ENCODE peak calls at places on chromosomes 2 and 18, in five cellular contexts. One of them, this sample, is unnamed.
A peak's percentile ranks its signal among the peaks of the same experiment; 100 is the strongest.

GRCh38 chr2:233244818-233245217 is 6.7 kb upstream of the ATG16L1 start:
- DNase-seq in psoas muscle: no peak
- DNase-seq in K562: no peak
- DNase-seq in brain microvascular endothelial cell: peak; percentile 20
- DNase-seq in fibroblast of lung: no peak
- DNase-seq in this sample: no peak

GRCh38 chr2:196184919-196185318 is 13.5 kb upstream of the STK17B start:
- DNase-seq in psoas muscle: no peak
- DNase-seq in K562: no peak
- DNase-seq in brain microvascular endothelial cell: no peak
- DNase-seq in fibroblast of lung: no peak
- DNase-seq in this sample: no peak

GRCh38 chr18:38369772-38370690 is 804.4 kb upstream of the CELF4 start:
- DNase-seq in psoas muscle: no peak
- DNase-seq in K562: no peak
- DNase-seq in brain microvascular endothelial cell: no peak
- DNase-seq in fibroblast of lung: no peak
- DNase-seq in this sample: no peak

GRCh38 chr18:73240899-73241298 is 373.1 kb upstream of the NETO1 start:
- DNase-seq in psoas muscle: no peak
- DNase-seq in K562: no peak
- DNase-seq in brain microvascular endothelial cell: no peak
- DNase-seq in fibroblast of lung: no peak
- DNase-seq in this sample: no peak

GRCh38 chr2:239856620-239857285 is 168.4 kb downstream of the NDUFA10 start:
- DNase-seq in psoas muscle: no peak
- DNase-seq in K562: no peak
- DNase-seq in brain microvascular endothelial cell: no peak
- DNase-seq in fibroblast of lung: no peak
- DNase-seq in this sample: no peak

GRCh38 chr2:109636290-109636675 is 22.1 kb downstream of the SOWAHC start:
- DNase-seq in psoas muscle: no peak
- DNase-seq in K562: no peak
- DNase-seq in brain microvascular endothelial cell: no peak
- DNase-seq in fibroblast of lung: no peak
- DNase-seq in this sample: no peak

GRCh38 chr2:210548878-210549384 is 7.5 kb upstream of the CPS1 start:
- DNase-seq in psoas muscle: no peak
- DNase-seq in K562: no peak
- DNase-seq in brain microvascular endothelial cell: no peak
- DNase-seq in fibroblast of lung: no peak
- DNase-seq in this sample: no peak

GRCh38 chr2:28411956-28412609 is 19.4 kb downstream of the FOSL2 start:
- DNase-seq in psoas muscle: no peak
- DNase-seq in K562: no peak
- DNase-seq in brain microvascular endothelial cell: no peak
- DNase-seq in fibroblast of lung: no peak
- DNase-seq in this sample: no peak

GRCh38 chr2:196068271-196069209 is at the start of gene DNAH7:
- DNase-seq in psoas muscle: peak; percentile 87
- DNase-seq in K562: peak; percentile 86
- DNase-seq in brain microvascular endothelial cell: peak; percentile 85
- DNase-seq in fibroblast of lung: peak; percentile 90
- DNase-seq in this sample: peak; percentile 88

GRCh38 chr2:29811378-29811777 is 110.0 kb downstream of the ALK start:
- DNase-seq in psoas muscle: no peak
- DNase-seq in K562: no peak
- DNase-seq in brain microvascular endothelial cell: no peak
- DNase-seq in fibroblast of lung: no peak
- DNase-seq in this sample: peak; percentile 69

GRCh38 chr2:120677221-120677620 is 58.4 kb upstream of the GLI2 start:
- DNase-seq in psoas muscle: no peak
- DNase-seq in K562: no peak
- DNase-seq in brain microvascular endothelial cell: no peak
- DNase-seq in fibroblast of lung: no peak
- DNase-seq in this sample: no peak

GRCh38 chr18:43961713-43962112 is 684.4 kb upstream of the SYT4 start:
- DNase-seq in psoas muscle: no peak
- DNase-seq in K562: no peak
- DNase-seq in brain microvascular endothelial cell: no peak
- DNase-seq in fibroblast of lung: no peak
- DNase-seq in this sample: no peak

GRCh38 chr2:140144611-140145010 is 1364.4 kb upstream of the NXPH2 start:
- DNase-seq in psoas muscle: no peak
- DNase-seq in K562: no peak
- DNase-seq in brain microvascular endothelial cell: no peak
- DNase-seq in fibroblast of lung: no peak
- DNase-seq in this sample: no peak

GRCh38 chr18:76213996-76214395 is 281.0 kb downstream of the ZNF516 start:
- DNase-seq in psoas muscle: no peak
- DNase-seq in K562: no peak
- DNase-seq in brain microvascular endothelial cell: no peak
- DNase-seq in fibroblast of lung: no peak
- DNase-seq in this sample: no peak

GRCh38 chr2:69221960-69222751 is 164.9 kb downstream of the GFPT1 start:
- DNase-seq in psoas muscle: no peak
- DNase-seq in K562: no peak
- DNase-seq in brain microvascular endothelial cell: peak; percentile 52
- DNase-seq in fibroblast of lung: peak; percentile 65
- DNase-seq in this sample: no peak

GRCh38 chr18:43663159-43663558 is 385.9 kb upstream of the SYT4 start:
- DNase-seq in psoas muscle: no peak
- DNase-seq in K562: no peak
- DNase-seq in brain microvascular endothelial cell: no peak
- DNase-seq in fibroblast of lung: no peak
- DNase-seq in this sample: no peak

GRCh38 chr2:240571314-240571973 is 3.2 kb downstream of the RNPEPL1 start:
- DNase-seq in psoas muscle: peak; percentile 6
- DNase-seq in K562: no peak
- DNase-seq in brain microvascular endothelial cell: no peak
- DNase-seq in fibroblast of lung: no peak
- DNase-seq in this sample: no peak

GRCh38 chr18:79604205-79604912 is 75.2 kb upstream of the CTDP1 start:
- DNase-seq in psoas muscle: no peak
- DNase-seq in K562: no peak
- DNase-seq in brain microvascular endothelial cell: no peak
- DNase-seq in fibroblast of lung: no peak
- DNase-seq in this sample: no peak

GRCh38 chr18:79372991-79373390 is 22.7 kb upstream of the NFATC1 start:
- DNase-seq in psoas muscle: no peak
- DNase-seq in K562: no peak
- DNase-seq in brain microvascular endothelial cell: no peak
- DNase-seq in fibroblast of lung: no peak
- DNase-seq in this sample: no peak

GRCh38 chr2:23459032-23459431 is 74.1 kb downstream of the KLHL29 start:
- DNase-seq in psoas muscle: no peak
- DNase-seq in K562: no peak
- DNase-seq in brain microvascular endothelial cell: no peak
- DNase-seq in fibroblast of lung: no peak
- DNase-seq in this sample: no peak

GRCh38 chr2:129585760-129586159 is 393.7 kb upstream of the RAB6C start:
- DNase-seq in psoas muscle: no peak
- DNase-seq in K562: no peak
- DNase-seq in brain microvascular endothelial cell: no peak
- DNase-seq in fibroblast of lung: no peak
- DNase-seq in this sample: no peak

GRCh38 chr18:47566809-47567208 is 315.3 kb upstream of the SKOR2 start:
- DNase-seq in psoas muscle: no peak
- DNase-seq in K562: no peak
- DNase-seq in brain microvascular endothelial cell: no peak
- DNase-seq in fibroblast of lung: no peak
- DNase-seq in this sample: no peak

GRCh38 chr2:126771094-126771493 is 115.1 kb downstream of the GYPC start:
- DNase-seq in psoas muscle: no peak
- DNase-seq in K562: peak; percentile 17
- DNase-seq in brain microvascular endothelial cell: no peak
- DNase-seq in fibroblast of lung: no peak
- DNase-seq in this sample: no peak

GRCh38 chr2:48574353-48575290 is 43.0 kb upstream of the GTF2A1L start:
- DNase-seq in psoas muscle: no peak
- DNase-seq in K562: no peak
- DNase-seq in brain microvascular endothelial cell: no peak
- DNase-seq in fibroblast of lung: no peak
- DNase-seq in this sample: no peak

GRCh38 chr18:61817086-61817485 is 75.7 kb downstream of the RNF152 start:
- DNase-seq in psoas muscle: no peak
- DNase-seq in K562: no peak
- DNase-seq in brain microvascular endothelial cell: peak; percentile 32
- DNase-seq in fibroblast of lung: no peak
- DNase-seq in this sample: no peak

GRCh38 chr2:127149384-127149783 is 42.4 kb upstream of the BIN1 start:
- DNase-seq in psoas muscle: no peak
- DNase-seq in K562: no peak
- DNase-seq in brain microvascular endothelial cell: peak; percentile 74
- DNase-seq in fibroblast of lung: peak; percentile 94
- DNase-seq in this sample: peak; percentile 82

GRCh38 chr2:109185338-109185737 is 56.3 kb downstream of the SH3RF3 start:
- DNase-seq in psoas muscle: peak; percentile 76
- DNase-seq in K562: no peak
- DNase-seq in brain microvascular endothelial cell: no peak
- DNase-seq in fibroblast of lung: peak; percentile 74
- DNase-seq in this sample: peak; percentile 38

GRCh38 chr18:21740724-21741510 is at the start of gene MIB1:
- DNase-seq in psoas muscle: peak; percentile 99
- DNase-seq in K562: peak; percentile 63
- DNase-seq in brain microvascular endothelial cell: no peak
- DNase-seq in fibroblast of lung: peak; percentile 43
- DNase-seq in this sample: peak; percentile 94

GRCh38 chr2:105125428-105125827 is 87.6 kb downstream of the MRPS9 start:
- DNase-seq in psoas muscle: no peak
- DNase-seq in K562: peak; percentile 54
- DNase-seq in brain microvascular endothelial cell: no peak
- DNase-seq in fibroblast of lung: no peak
- DNase-seq in this sample: no peak

GRCh38 chr2:156356006-156356764 is 23.7 kb upstream of the NR4A2 start:
- DNase-seq in psoas muscle: no peak
- DNase-seq in K562: no peak
- DNase-seq in brain microvascular endothelial cell: no peak
- DNase-seq in fibroblast of lung: no peak
- DNase-seq in this sample: no peak

GRCh38 chr2:237403024-237403882 is 10.7 kb downstream of the COL6A3 start:
- DNase-seq in psoas muscle: peak; percentile 69
- DNase-seq in K562: no peak
- DNase-seq in brain microvascular endothelial cell: no peak
- DNase-seq in fibroblast of lung: peak; percentile 60
- DNase-seq in this sample: no peak

GRCh38 chr2:157898591-157898996 is 22.5 kb upstream of the ACVR1 start:
- DNase-seq in psoas muscle: peak; percentile 25
- DNase-seq in K562: peak; percentile 75
- DNase-seq in brain microvascular endothelial cell: peak; percentile 89
- DNase-seq in fibroblast of lung: peak; percentile 92
- DNase-seq in this sample: peak; percentile 64

GRCh38 chr2:233021771-233022170 is 8.7 kb upstream of the NGEF start:
- DNase-seq in psoas muscle: no peak
- DNase-seq in K562: peak; percentile 44
- DNase-seq in brain microvascular endothelial cell: peak; percentile 16
- DNase-seq in fibroblast of lung: peak; percentile 5
- DNase-seq in this sample: no peak

GRCh38 chr2:109325570-109325969 is 196.6 kb downstream of the SH3RF3 start:
- DNase-seq in psoas muscle: no peak
- DNase-seq in K562: no peak
- DNase-seq in brain microvascular endothelial cell: no peak
- DNase-seq in fibroblast of lung: no peak
- DNase-seq in this sample: no peak

GRCh38 chr2:102056079-102056581 is 64.4 kb downstream of the IL1R2 start:
- DNase-seq in psoas muscle: peak; percentile 11
- DNase-seq in K562: peak; percentile 46
- DNase-seq in brain microvascular endothelial cell: no peak
- DNase-seq in fibroblast of lung: no peak
- DNase-seq in this sample: no peak

GRCh38 chr2:119647440-119648169 is 31.4 kb upstream of the TMEM177 start:
- DNase-seq in psoas muscle: no peak
- DNase-seq in K562: no peak
- DNase-seq in brain microvascular endothelial cell: no peak
- DNase-seq in fibroblast of lung: peak; percentile 69
- DNase-seq in this sample: peak; percentile 53

GRCh38 chr2:63249146-63249545 is 198.5 kb downstream of the OTX1 start:
- DNase-seq in psoas muscle: no peak
- DNase-seq in K562: no peak
- DNase-seq in brain microvascular endothelial cell: no peak
- DNase-seq in fibroblast of lung: no peak
- DNase-seq in this sample: no peak
- TF ChIP-seq CTCF in psoas muscle: no peak
- TF ChIP-seq CTCF in K562: no peak
- TF ChIP-seq CTCF in brain microvascular endothelial cell: no peak
- TF ChIP-seq CTCF in fibroblast of lung: no peak
- TF ChIP-seq CTCF in this sample: no peak

DNA sequence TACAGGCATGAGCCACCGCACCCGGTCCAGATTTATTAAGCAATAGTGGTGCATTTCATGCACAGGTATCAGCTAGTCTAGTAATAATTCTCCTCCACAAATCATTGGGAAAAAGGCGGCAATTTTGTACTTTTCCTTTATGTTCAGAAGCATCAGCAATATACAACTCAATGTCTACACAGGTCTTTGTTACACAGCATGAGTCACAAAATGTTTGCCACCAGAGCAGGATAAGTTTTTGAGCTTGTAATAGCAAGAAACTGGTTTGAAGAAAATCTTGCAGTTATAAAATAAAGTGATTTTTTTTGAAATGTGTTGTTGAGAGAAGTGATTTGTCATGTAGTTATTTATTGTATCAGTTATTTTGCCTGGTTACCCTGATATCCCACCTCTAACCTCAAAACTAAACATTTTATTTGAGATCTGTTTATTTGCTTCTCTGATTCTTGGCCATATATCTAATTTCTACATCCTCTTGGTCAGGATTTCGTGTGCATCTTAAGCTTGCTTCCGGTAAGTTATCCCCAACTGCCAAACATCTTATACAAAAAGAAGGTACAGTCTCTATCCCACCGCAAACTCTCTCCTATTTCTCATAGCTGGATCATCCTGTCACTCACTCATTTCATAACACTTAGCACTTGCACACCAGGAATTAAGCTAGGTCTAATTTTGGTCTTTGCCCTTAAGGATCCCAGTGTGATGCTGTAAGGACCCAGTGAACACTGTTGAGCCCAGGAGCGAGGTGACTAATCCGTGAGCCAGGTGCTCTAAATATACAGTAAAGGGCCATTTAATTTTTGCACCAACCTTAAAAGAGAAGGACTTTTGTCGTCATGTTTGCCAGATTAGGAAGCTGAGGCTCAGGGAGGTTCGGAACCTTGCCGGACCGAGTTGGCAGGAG is 4.5 kb upstream of the ITPRIPL1 start:
- DNase-seq in psoas muscle: no peak
- DNase-seq in K562: no peak
- DNase-seq in brain microvascular endothelial cell: no peak
- DNase-seq in fibroblast of lung: no peak
- DNase-seq in this sample: no peak
- H3K27ac ChIP-seq in psoas muscle: no peak overlapping the region
- H3K27ac ChIP-seq in K562: peak overlapping the region; percentile 41
- H3K27ac ChIP-seq in brain microvascular endothelial cell: no peak overlapping the region
- H3K27ac ChIP-seq in fibroblast of lung: no peak overlapping the region
- H3K27ac ChIP-seq in this sample: no peak overlapping the region

GRCh38 chr2:173446722-173447121 is 92.0 kb downstream of the CDCA7 start:
- DNase-seq in psoas muscle: no peak
- DNase-seq in K562: no peak
- DNase-seq in brain microvascular endothelial cell: no peak
- DNase-seq in fibroblast of lung: no peak
- DNase-seq in this sample: no peak
- TF ChIP-seq CTCF in psoas muscle: no peak
- TF ChIP-seq CTCF in K562: no peak
- TF ChIP-seq CTCF in brain microvascular endothelial cell: no peak
- TF ChIP-seq CTCF in fibroblast of lung: no peak
- TF ChIP-seq CTCF in this sample: no peak

GRCh38 chr2:20128506-20129319 is 77.3 kb upstream of the LAPTM4A start:
- DNase-seq in psoas muscle: no peak
- DNase-seq in K562: no peak
- DNase-seq in brain microvascular endothelial cell: no peak
- DNase-seq in fibroblast of lung: no peak
- DNase-seq in this sample: no peak
- H3K27ac ChIP-seq in psoas muscle: no peak overlapping the region
- H3K27ac ChIP-seq in K562: no peak overlapping the region
- H3K27ac ChIP-seq in brain microvascular endothelial cell: no peak overlapping the region
- H3K27ac ChIP-seq in fibroblast of lung: no peak overlapping the region
- H3K27ac ChIP-seq in this sample: no peak overlapping the region

This sample was measured in RWPE1.